ENCODE peak calls at places on chromosome 9, in ten cellular contexts. One of them, this sample, is unnamed.

GRCh38 chr9:88995205-88995604 is 3.9 kb downstream of the S1PR3 start:
- DNase-seq in dorsolateral prefrontal cortex: no peak
- DNase-seq in uterus: no peak
- DNase-seq in mucosa of descending colon: no peak
- DNase-seq in neural progenitor cell: no peak
- DNase-seq in epithelial cell of esophagus: no peak
- DNase-seq in lower leg skin: no peak
- DNase-seq in CD8-positive, alpha-beta T cell: no peak
- DNase-seq in kidney: no peak
- DNase-seq in glutamatergic neuron: no peak
- DNase-seq in this sample: no peak

GRCh38 chr9:35776018-35776417 is 15.4 kb upstream of the NPR2 start:
- DNase-seq in dorsolateral prefrontal cortex: no peak
- DNase-seq in uterus: no peak
- DNase-seq in mucosa of descending colon: no peak
- DNase-seq in neural progenitor cell: no peak
- DNase-seq in epithelial cell of esophagus: no peak
- DNase-seq in lower leg skin: no peak
- DNase-seq in CD8-positive, alpha-beta T cell: no peak
- DNase-seq in kidney: no peak
- DNase-seq in glutamatergic neuron: no peak
- DNase-seq in this sample: no peak

GRCh38 chr9:129665008-129665771 is at the start of gene PRRX2:
- DNase-seq in dorsolateral prefrontal cortex: no peak
- DNase-seq in uterus: peak; percentile 39
- DNase-seq in mucosa of descending colon: no peak
- DNase-seq in neural progenitor cell: peak; percentile 80
- DNase-seq in epithelial cell of esophagus: no peak
- DNase-seq in lower leg skin: peak; percentile 93
- DNase-seq in CD8-positive, alpha-beta T cell: peak; percentile 34
- DNase-seq in kidney: no peak
- DNase-seq in glutamatergic neuron: peak; percentile 60
- DNase-seq in this sample: peak; percentile 76

GRCh38 chr9:92188969-92189781 is 74.0 kb upstream of the SPTLC1 start:
- DNase-seq in dorsolateral prefrontal cortex: no peak
- DNase-seq in uterus: no peak
- DNase-seq in mucosa of descending colon: no peak
- DNase-seq in neural progenitor cell: no peak
- DNase-seq in epithelial cell of esophagus: no peak
- DNase-seq in lower leg skin: no peak
- DNase-seq in CD8-positive, alpha-beta T cell: no peak
- DNase-seq in kidney: no peak
- DNase-seq in glutamatergic neuron: no peak
- DNase-seq in this sample: no peak

GRCh38 chr9:131886839-131887238 is 147.0 kb upstream of the RAPGEF1 start:
- DNase-seq in dorsolateral prefrontal cortex: no peak
- DNase-seq in uterus: no peak
- DNase-seq in mucosa of descending colon: no peak
- DNase-seq in neural progenitor cell: no peak
- DNase-seq in epithelial cell of esophagus: no peak
- DNase-seq in lower leg skin: no peak
- DNase-seq in CD8-positive, alpha-beta T cell: no peak
- DNase-seq in kidney: no peak
- DNase-seq in glutamatergic neuron: no peak
- DNase-seq in this sample: no peak

GRCh38 chr9:83533296-83533695 is 4.9 kb downstream of the FRMD3 start:
- DNase-seq in dorsolateral prefrontal cortex: no peak
- DNase-seq in uterus: no peak
- DNase-seq in mucosa of descending colon: no peak
- DNase-seq in neural progenitor cell: no peak
- DNase-seq in epithelial cell of esophagus: no peak
- DNase-seq in lower leg skin: no peak
- DNase-seq in CD8-positive, alpha-beta T cell: no peak
- DNase-seq in kidney: no peak
- DNase-seq in glutamatergic neuron: no peak
- DNase-seq in this sample: no peak

GRCh38 chr9:101968392-101968791 is 229.9 kb upstream of the GRIN3A start:
- DNase-seq in dorsolateral prefrontal cortex: no peak
- DNase-seq in uterus: no peak
- DNase-seq in mucosa of descending colon: no peak
- DNase-seq in neural progenitor cell: no peak
- DNase-seq in epithelial cell of esophagus: no peak
- DNase-seq in lower leg skin: no peak
- DNase-seq in CD8-positive, alpha-beta T cell: no peak
- DNase-seq in kidney: no peak
- DNase-seq in glutamatergic neuron: no peak
- DNase-seq in this sample: no peak

GRCh38 chr9:79012561-79012960 is 559.2 kb upstream of the TLE4 start:
- DNase-seq in dorsolateral prefrontal cortex: no peak
- DNase-seq in uterus: no peak
- DNase-seq in mucosa of descending colon: no peak
- DNase-seq in neural progenitor cell: no peak
- DNase-seq in epithelial cell of esophagus: peak; percentile 51
- DNase-seq in lower leg skin: no peak
- DNase-seq in CD8-positive, alpha-beta T cell: no peak
- DNase-seq in kidney: no peak
- DNase-seq in glutamatergic neuron: no peak
- DNase-seq in this sample: no peak

GRCh38 chr9:81622471-81623245 is 66.7 kb downstream of the TLE1 start:
- DNase-seq in dorsolateral prefrontal cortex: no peak
- DNase-seq in uterus: no peak
- DNase-seq in mucosa of descending colon: no peak
- DNase-seq in neural progenitor cell: peak; percentile 51
- DNase-seq in epithelial cell of esophagus: no peak
- DNase-seq in lower leg skin: peak; percentile 20
- DNase-seq in CD8-positive, alpha-beta T cell: no peak
- DNase-seq in kidney: no peak
- DNase-seq in glutamatergic neuron: no peak
- DNase-seq in this sample: no peak

GRCh38 chr9:129885018-129885669 is 49.9 kb downstream of the USP20 start:
- DNase-seq in dorsolateral prefrontal cortex: no peak
- DNase-seq in uterus: peak; percentile 48
- DNase-seq in mucosa of descending colon: peak; percentile 80
- DNase-seq in neural progenitor cell: peak; percentile 37
- DNase-seq in epithelial cell of esophagus: no peak
- DNase-seq in lower leg skin: peak; percentile 93
- DNase-seq in CD8-positive, alpha-beta T cell: no peak
- DNase-seq in kidney: peak; percentile 86
- DNase-seq in glutamatergic neuron: no peak
- DNase-seq in this sample: no peak

GRCh38 chr9:114721491-114722362 is 39.7 kb upstream of the TEX48 start:
- DNase-seq in dorsolateral prefrontal cortex: no peak
- DNase-seq in uterus: no peak
- DNase-seq in mucosa of descending colon: no peak
- DNase-seq in neural progenitor cell: peak; percentile 70
- DNase-seq in epithelial cell of esophagus: peak; percentile 96
- DNase-seq in lower leg skin: no peak
- DNase-seq in CD8-positive, alpha-beta T cell: no peak
- DNase-seq in kidney: no peak
- DNase-seq in glutamatergic neuron: no peak
- DNase-seq in this sample: no peak

DNA sequence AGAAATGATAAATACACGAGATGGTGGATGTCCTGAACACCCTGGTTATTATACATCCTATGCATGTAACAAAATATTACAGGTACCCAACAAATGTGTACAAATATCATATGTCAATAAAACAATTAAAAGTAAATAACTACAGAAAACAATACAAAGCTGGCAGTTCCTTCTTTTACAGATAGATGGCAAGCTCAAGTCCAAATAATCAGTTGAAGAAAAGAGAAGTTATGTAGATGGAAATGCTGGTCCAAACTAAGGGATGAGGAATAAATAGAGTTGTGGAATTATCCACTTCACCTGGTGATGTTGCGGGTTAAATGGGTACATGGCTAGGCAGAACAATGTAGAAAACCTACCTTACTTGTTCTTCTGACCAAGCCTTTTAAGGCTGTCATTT is 79.4 kb downstream of the PALM2AKAP2 start:
- DNase-seq in dorsolateral prefrontal cortex: no peak
- DNase-seq in uterus: no peak
- DNase-seq in mucosa of descending colon: no peak
- DNase-seq in neural progenitor cell: no peak
- DNase-seq in epithelial cell of esophagus: no peak
- DNase-seq in lower leg skin: no peak
- DNase-seq in CD8-positive, alpha-beta T cell: no peak
- DNase-seq in kidney: no peak
- DNase-seq in glutamatergic neuron: no peak
- DNase-seq in this sample: no peak
- TF ChIP-seq CTCF in dorsolateral prefrontal cortex: peak; percentile 47
- TF ChIP-seq CTCF in uterus: no peak
- TF ChIP-seq CTCF in mucosa of descending colon: no peak
- TF ChIP-seq CTCF in neural progenitor cell: peak; percentile 14
- TF ChIP-seq CTCF in epithelial cell of esophagus: peak; percentile 45
- TF ChIP-seq CTCF in lower leg skin: no peak
- TF ChIP-seq CTCF in CD8-positive, alpha-beta T cell: no peak
- TF ChIP-seq CTCF in kidney: no peak
- TF ChIP-seq CTCF in glutamatergic neuron: no peak
- TF ChIP-seq CTCF in this sample: no peak

GRCh38 chr9:6006968-6007769 is 8.3 kb downstream of the RANBP6 start:
- DNase-seq in dorsolateral prefrontal cortex: peak; percentile 52
- DNase-seq in uterus: peak; percentile 75
- DNase-seq in mucosa of descending colon: peak; percentile 97
- DNase-seq in neural progenitor cell: peak; percentile 94
- DNase-seq in epithelial cell of esophagus: peak; percentile 95
- DNase-seq in lower leg skin: peak; percentile 98
- DNase-seq in CD8-positive, alpha-beta T cell: peak; percentile 98
- DNase-seq in kidney: peak; percentile 97
- DNase-seq in glutamatergic neuron: peak; percentile 92
- DNase-seq in this sample: peak; percentile 92
- TF ChIP-seq CTCF in dorsolateral prefrontal cortex: peak; percentile 5
- TF ChIP-seq CTCF in uterus: no peak
- TF ChIP-seq CTCF in mucosa of descending colon: no peak
- TF ChIP-seq CTCF in neural progenitor cell: no peak
- TF ChIP-seq CTCF in epithelial cell of esophagus: no peak
- TF ChIP-seq CTCF in lower leg skin: no peak
- TF ChIP-seq CTCF in CD8-positive, alpha-beta T cell: no peak
- TF ChIP-seq CTCF in kidney: no peak
- TF ChIP-seq CTCF in glutamatergic neuron: no peak
- TF ChIP-seq CTCF in this sample: no peak

GRCh38 chr9:8719833-8720486 is 920.4 kb upstream of the DMAC1 start:
- DNase-seq in dorsolateral prefrontal cortex: no peak
- DNase-seq in uterus: no peak
- DNase-seq in mucosa of descending colon: no peak
- DNase-seq in neural progenitor cell: no peak
- DNase-seq in epithelial cell of esophagus: no peak
- DNase-seq in lower leg skin: no peak
- DNase-seq in CD8-positive, alpha-beta T cell: no peak
- DNase-seq in kidney: no peak
- DNase-seq in glutamatergic neuron: no peak
- DNase-seq in this sample: no peak

GRCh38 chr9:8715792-8716191 is 916.2 kb upstream of the DMAC1 start:
- DNase-seq in dorsolateral prefrontal cortex: no peak
- DNase-seq in uterus: no peak
- DNase-seq in mucosa of descending colon: no peak
- DNase-seq in neural progenitor cell: no peak
- DNase-seq in epithelial cell of esophagus: no peak
- DNase-seq in lower leg skin: no peak
- DNase-seq in CD8-positive, alpha-beta T cell: no peak
- DNase-seq in kidney: no peak
- DNase-seq in glutamatergic neuron: no peak
- DNase-seq in this sample: no peak

GRCh38 chr9:8713149-8713856 is 913.7 kb upstream of the DMAC1 start:
- DNase-seq in dorsolateral prefrontal cortex: no peak
- DNase-seq in uterus: no peak
- DNase-seq in mucosa of descending colon: no peak
- DNase-seq in neural progenitor cell: no peak
- DNase-seq in epithelial cell of esophagus: no peak
- DNase-seq in lower leg skin: no peak
- DNase-seq in CD8-positive, alpha-beta T cell: no peak
- DNase-seq in kidney: no peak
- DNase-seq in glutamatergic neuron: no peak
- DNase-seq in this sample: no peak

GRCh38 chr9:8717146-8717545 is 917.6 kb upstream of the DMAC1 start:
- DNase-seq in dorsolateral prefrontal cortex: no peak
- DNase-seq in uterus: no peak
- DNase-seq in mucosa of descending colon: no peak
- DNase-seq in neural progenitor cell: no peak
- DNase-seq in epithelial cell of esophagus: no peak
- DNase-seq in lower leg skin: no peak
- DNase-seq in CD8-positive, alpha-beta T cell: no peak
- DNase-seq in kidney: no peak
- DNase-seq in glutamatergic neuron: no peak
- DNase-seq in this sample: no peak

GRCh38 chr9:8718121-8718725 is 918.6 kb upstream of the DMAC1 start:
- DNase-seq in dorsolateral prefrontal cortex: no peak
- DNase-seq in uterus: no peak
- DNase-seq in mucosa of descending colon: no peak
- DNase-seq in neural progenitor cell: peak; percentile 53
- DNase-seq in epithelial cell of esophagus: peak; percentile 0
- DNase-seq in lower leg skin: no peak
- DNase-seq in CD8-positive, alpha-beta T cell: no peak
- DNase-seq in kidney: no peak
- DNase-seq in glutamatergic neuron: no peak
- DNase-seq in this sample: no peak
- TF ChIP-seq CTCF in dorsolateral prefrontal cortex: no peak
- TF ChIP-seq CTCF in uterus: no peak
- TF ChIP-seq CTCF in mucosa of descending colon: no peak
- TF ChIP-seq CTCF in neural progenitor cell: no peak
- TF ChIP-seq CTCF in epithelial cell of esophagus: no peak
- TF ChIP-seq CTCF in lower leg skin: no peak
- TF ChIP-seq CTCF in CD8-positive, alpha-beta T cell: no peak
- TF ChIP-seq CTCF in kidney: no peak
- TF ChIP-seq CTCF in glutamatergic neuron: no peak
- TF ChIP-seq CTCF in this sample: no peak

GRCh38 chr9:99621040-99621439 is 200.6 kb upstream of the NR4A3 start:
- DNase-seq in dorsolateral prefrontal cortex: no peak
- DNase-seq in uterus: no peak
- DNase-seq in mucosa of descending colon: no peak
- DNase-seq in neural progenitor cell: no peak
- DNase-seq in epithelial cell of esophagus: no peak
- DNase-seq in lower leg skin: no peak
- DNase-seq in CD8-positive, alpha-beta T cell: no peak
- DNase-seq in kidney: no peak
- DNase-seq in glutamatergic neuron: no peak
- DNase-seq in this sample: no peak

GRCh38 chr9:99622679-99623078 is 199.0 kb upstream of the NR4A3 start:
- DNase-seq in dorsolateral prefrontal cortex: no peak
- DNase-seq in uterus: no peak
- DNase-seq in mucosa of descending colon: no peak
- DNase-seq in neural progenitor cell: no peak
- DNase-seq in epithelial cell of esophagus: no peak
- DNase-seq in lower leg skin: no peak
- DNase-seq in CD8-positive, alpha-beta T cell: no peak
- DNase-seq in kidney: no peak
- DNase-seq in glutamatergic neuron: no peak
- DNase-seq in this sample: no peak

GRCh38 chr9:99623780-99624364 is 197.8 kb upstream of the NR4A3 start:
- DNase-seq in dorsolateral prefrontal cortex: no peak
- DNase-seq in uterus: no peak
- DNase-seq in mucosa of descending colon: no peak
- DNase-seq in neural progenitor cell: no peak
- DNase-seq in epithelial cell of esophagus: no peak
- DNase-seq in lower leg skin: no peak
- DNase-seq in CD8-positive, alpha-beta T cell: no peak
- DNase-seq in kidney: no peak
- DNase-seq in glutamatergic neuron: no peak
- DNase-seq in this sample: no peak

GRCh38 chr9:99626424-99626823 is 195.3 kb upstream of the NR4A3 start:
- DNase-seq in dorsolateral prefrontal cortex: no peak
- DNase-seq in uterus: no peak
- DNase-seq in mucosa of descending colon: no peak
- DNase-seq in neural progenitor cell: no peak
- DNase-seq in epithelial cell of esophagus: no peak
- DNase-seq in lower leg skin: no peak
- DNase-seq in CD8-positive, alpha-beta T cell: no peak
- DNase-seq in kidney: no peak
- DNase-seq in glutamatergic neuron: no peak
- DNase-seq in this sample: no peak

GRCh38 chr9:99624499-99625233 is 197.0 kb upstream of the NR4A3 start:
- DNase-seq in dorsolateral prefrontal cortex: no peak
- DNase-seq in uterus: no peak
- DNase-seq in mucosa of descending colon: no peak
- DNase-seq in neural progenitor cell: no peak
- DNase-seq in epithelial cell of esophagus: no peak
- DNase-seq in lower leg skin: no peak
- DNase-seq in CD8-positive, alpha-beta T cell: no peak
- DNase-seq in kidney: no peak
- DNase-seq in glutamatergic neuron: no peak
- DNase-seq in this sample: no peak
- TF ChIP-seq CTCF in dorsolateral prefrontal cortex: no peak
- TF ChIP-seq CTCF in uterus: no peak
- TF ChIP-seq CTCF in mucosa of descending colon: no peak
- TF ChIP-seq CTCF in neural progenitor cell: no peak
- TF ChIP-seq CTCF in epithelial cell of esophagus: no peak
- TF ChIP-seq CTCF in lower leg skin: no peak
- TF ChIP-seq CTCF in CD8-positive, alpha-beta T cell: no peak
- TF ChIP-seq CTCF in kidney: no peak
- TF ChIP-seq CTCF in glutamatergic neuron: no peak
- TF ChIP-seq CTCF in this sample: no peak